ENCODE peak calls at places on chromosomes 6 and 20, in nine cellular contexts. J, E, S, K, A, L, F, Q and X are unnamed samples.

GRCh38 chr6:117227245-117227962 is 38.0 kb upstream of the VGLL2 start:
- DNase-seq in J (no peak), E (no peak), S (no peak), K (no peak), A (no peak), L (no peak), F (no peak), Q (no peak), X (no peak)

GRCh38 chr6:22980446-22980845 is 411.1 kb downstream of the HDGFL1 start:
- DNase-seq in J (no peak), E (peak; percentile 61), S (no peak), K (no peak), A (no peak), L (no peak), F (no peak), Q (peak; percentile 49), X (no peak)

GRCh38 chr6:72620866-72621242 is 1.0 kb upstream of the KCNQ5 start:
- DNase-seq in J (no peak), E (no peak), S (peak; percentile 41), K (peak; percentile 3), A (no peak), L (peak; percentile 12), F (no peak), Q (no peak), X (peak; percentile 27)

GRCh38 chr6:148524976-148525375 is 182.3 kb downstream of the SASH1 start:
- DNase-seq in J (no peak), E (peak; percentile 89), S (no peak), K (no peak), A (no peak), L (no peak), F (no peak), Q (peak; percentile 68), X (no peak)

GRCh38 chr20:35273449-35274171 is 4.3 kb downstream of the MMP24OS start:
- DNase-seq in J (no peak), E (no peak), S (peak; percentile 28), K (peak; percentile 51), A (no peak), L (no peak), F (no peak), Q (no peak), X (peak; percentile 75)

GRCh38 chr6:157860505-157860991 is 37.5 kb downstream of the SNX9 start:
- DNase-seq in J (no peak), E (no peak), S (no peak), K (no peak), A (no peak), L (no peak), F (no peak), Q (peak; percentile 6), X (no peak)

GRCh38 chr20:55888655-55889054 is 116.7 kb downstream of the CBLN4 start:
- DNase-seq in J (no peak), E (no peak), S (peak; percentile 1), K (no peak), A (no peak), L (peak; percentile 12), F (no peak), Q (peak; percentile 14), X (no peak)

GRCh38 chr6:169092375-169092774 is 161.3 kb downstream of the THBS2 start:
- DNase-seq in J (no peak), E (peak; percentile 22), S (no peak), K (no peak), A (no peak), L (no peak), F (no peak), Q (peak; percentile 6), X (no peak)

GRCh38 chr6:40996591-40997247 is 42.3 kb downstream of the UNC5CL start:
- DNase-seq in J (no peak), E (no peak), S (no peak), K (peak; percentile 53), A (peak; percentile 62), L (no peak), F (no peak), Q (peak; percentile 23), X (peak; percentile 45)

GRCh38 chr6:88538130-88538706 is 372.1 kb upstream of the CNR1 start:
- DNase-seq in J (no peak), E (peak; percentile 20), S (peak; percentile 16), K (peak; percentile 80), A (peak; percentile 52), L (no peak), F (no peak), Q (peak; percentile 6), X (peak; percentile 79)

GRCh38 chr6:163338671-163339405 is 75.7 kb upstream of the QKI start:
- DNase-seq in J (no peak), E (peak; percentile 69), S (no peak), K (peak; percentile 75), A (no peak), L (no peak), F (no peak), Q (no peak), X (peak; percentile 55)

GRCh38 chr6:1771324-1771723 is 161.6 kb downstream of the FOXC1 start:
- DNase-seq in J (no peak), E (peak; percentile 68), S (no peak), K (no peak), A (no peak), L (no peak), F (no peak), Q (peak; percentile 88), X (no peak)

GRCh38 chr6:1766663-1767062 is 156.9 kb downstream of the FOXC1 start:
- DNase-seq in J (no peak), E (peak; percentile 53), S (no peak), K (no peak), A (no peak), L (peak; percentile 42), F (no peak), Q (peak; percentile 39), X (no peak)

GRCh38 chr6:1773697-1774096 is 164.0 kb downstream of the FOXC1 start:
- DNase-seq in J (no peak), E (no peak), S (no peak), K (no peak), A (no peak), L (no peak), F (no peak), Q (no peak), X (no peak)

GRCh38 chr6:1767481-1768246 is 157.9 kb downstream of the FOXC1 start:
- DNase-seq in J (peak; percentile 49), E (peak; percentile 89), S (no peak), K (no peak), A (peak; percentile 26), L (peak; percentile 51), F (no peak), Q (peak; percentile 68), X (no peak)

DNA sequence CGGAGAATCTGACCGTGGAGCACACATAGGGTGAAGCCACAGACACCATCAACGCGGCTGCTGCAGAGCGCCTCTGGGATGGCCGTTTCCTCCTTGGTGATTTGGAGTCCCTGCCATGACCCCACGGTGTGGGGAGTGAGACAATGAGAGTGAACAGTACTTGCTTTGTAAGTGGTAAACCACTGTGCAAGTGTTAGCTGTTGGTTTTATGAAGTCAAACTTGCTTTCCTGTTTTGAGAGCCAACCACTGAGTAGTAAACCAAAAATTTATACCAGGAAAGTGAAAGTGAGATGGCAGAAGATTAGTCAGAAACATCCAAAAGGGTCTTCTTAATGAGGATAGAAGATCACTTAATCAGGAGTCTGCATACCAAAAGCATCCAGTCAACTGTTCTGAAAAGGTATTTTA is 160.7 kb downstream of the FOXC1 start:
- DNase-seq in J (no peak), E (peak; percentile 33), S (no peak), K (no peak), A (no peak), L (no peak), F (no peak), Q (peak; percentile 18), X (no peak)
- TF ChIP-seq EZH2phosphoT487 in J (no peak), E (no peak), S (no peak), K (no peak), A (no peak), L (no peak), F (no peak), Q (no peak), X (no peak)

DNA sequence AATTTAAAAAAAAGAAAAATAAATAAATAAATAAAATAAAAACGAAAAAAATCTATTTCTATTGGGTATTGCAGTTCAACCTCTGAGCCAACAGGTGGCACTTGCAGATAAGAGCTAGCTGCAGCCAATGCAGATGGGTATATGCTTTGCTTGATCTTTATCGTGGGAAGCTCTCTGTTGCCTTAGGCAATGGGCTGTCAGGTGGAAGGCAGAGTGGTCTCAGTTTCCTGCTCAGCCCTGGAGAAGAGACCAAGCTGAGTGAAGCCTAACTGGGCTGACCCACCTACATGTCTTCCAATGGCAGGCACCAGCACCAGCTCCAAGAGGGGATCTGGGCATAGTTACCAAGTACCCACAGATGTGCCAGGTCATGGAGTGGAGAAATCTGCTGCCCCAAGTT is 95.0 kb downstream of the AK9 start:
- DNase-seq in J (peak; percentile 26), E (peak; percentile 61), S (peak; percentile 12), K (peak; percentile 44), A (peak; percentile 31), L (peak; percentile 23), F (peak; percentile 18), Q (peak; percentile 52), X (peak; percentile 66)
- TF ChIP-seq EZH2phosphoT487 in J (no peak), E (no peak), S (no peak), K (no peak), A (no peak), L (no peak), F (no peak), Q (no peak), X (no peak)

GRCh38 chr6:286681-287499 is 5.4 kb upstream of the DUSP22 start:
- DNase-seq in J (no peak), E (no peak), S (peak; percentile 31), K (no peak), A (no peak), L (no peak), F (no peak), Q (no peak), X (no peak)
- TF ChIP-seq EZH2phosphoT487 in J (no peak), E (no peak), S (no peak), K (no peak), A (no peak), L (no peak), F (no peak), Q (no peak), X (no peak)

GRCh38 chr6:29829766-29830165 is 2.1 kb downstream of the HLA-G start:
- DNase-seq in J (no peak), E (no peak), S (no peak), K (no peak), A (no peak), L (no peak), F (no peak), Q (no peak), X (no peak)

GRCh38 chr6:29827579-29828470 is at the start of gene HLA-G:
- DNase-seq in J (no peak), E (no peak), S (no peak), K (peak; percentile 16), A (no peak), L (no peak), F (no peak), Q (no peak), X (peak; percentile 52)

GRCh38 chr6:29830409-29830808 is 2.8 kb downstream of the HLA-G start:
- DNase-seq in J (no peak), E (no peak), S (no peak), K (no peak), A (no peak), L (no peak), F (no peak), Q (no peak), X (no peak)

GRCh38 chr6:29826271-29826670 is 1.4 kb upstream of the HLA-G start:
- DNase-seq in J (no peak), E (peak; percentile 37), S (no peak), K (no peak), A (no peak), L (no peak), F (no peak), Q (peak; percentile 65), X (no peak)

DNA sequence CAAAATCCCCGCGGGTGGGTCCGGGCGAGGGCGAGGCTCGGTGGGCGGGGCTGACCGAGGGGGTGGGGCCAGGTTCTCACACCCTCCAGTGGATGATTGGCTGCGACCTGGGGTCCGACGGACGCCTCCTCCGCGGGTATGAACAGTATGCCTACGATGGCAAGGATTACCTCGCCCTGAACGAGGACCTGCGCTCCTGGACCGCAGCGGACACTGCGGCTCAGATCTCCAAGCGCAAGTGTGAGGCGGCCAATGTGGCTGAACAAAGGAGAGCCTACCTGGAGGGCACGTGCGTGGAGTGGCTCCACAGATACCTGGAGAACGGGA is 809 bp downstream of the HLA-G start:
- DNase-seq in J (no peak), E (peak; percentile 18), S (no peak), K (peak; percentile 33), A (no peak), L (no peak), F (no peak), Q (no peak), X (peak; percentile 80)
- TF ChIP-seq EZH2phosphoT487 in J (no peak), E (no peak), S (no peak), K (no peak), A (no peak), L (no peak), F (no peak), Q (no peak), X (no peak)